ENCODE peak calls at places on chromosomes 13 and 19, in five cellular contexts. One of them, this sample, is unnamed.

GRCh38 chr13:48038763-48039162 is 1.2 kb downstream of the NUDT15 start:
- ATAC-seq in Panc1: no peak
- ATAC-seq in activated CD8-positive, alpha-beta memory T cell treated with anti-CD3 and anti-CD28 coated beads, Interleukin-2, amount 10 ng/mL, durations not matched to agents 7 days and 5 days: no peak
- ATAC-seq in stimulated activated naive CD8-positive, alpha-beta T cell treated with anti-CD3 and anti-CD28 coated beads, Interleukin-15, Interleukin-2, amounts not matched to agents 100 U/mL and 50 U/mL, for 24 hours: no peak
- ATAC-seq in activated CD4-positive, alpha-beta T cell treated with anti-CD3 and anti-CD28 coated beads for 36 hours: no peak
- ATAC-seq in this sample: no peak

GRCh38 chr13:80361883-80362327 is 21.0 kb upstream of the SPRY2 start:
- ATAC-seq in Panc1: peak; percentile 79
- ATAC-seq in activated CD8-positive, alpha-beta memory T cell treated with anti-CD3 and anti-CD28 coated beads, Interleukin-2, amount 10 ng/mL, durations not matched to agents 7 days and 5 days: peak; percentile 42
- ATAC-seq in stimulated activated naive CD8-positive, alpha-beta T cell treated with anti-CD3 and anti-CD28 coated beads, Interleukin-15, Interleukin-2, amounts not matched to agents 100 U/mL and 50 U/mL, for 24 hours: no peak
- ATAC-seq in activated CD4-positive, alpha-beta T cell treated with anti-CD3 and anti-CD28 coated beads for 36 hours: peak; percentile 49
- ATAC-seq in this sample: no peak

GRCh38 chr19:58150328-58150921 is at the start of gene ZNF329:
- ATAC-seq in Panc1: peak; percentile 94
- ATAC-seq in activated CD8-positive, alpha-beta memory T cell treated with anti-CD3 and anti-CD28 coated beads, Interleukin-2, amount 10 ng/mL, durations not matched to agents 7 days and 5 days: peak; percentile 81
- ATAC-seq in stimulated activated naive CD8-positive, alpha-beta T cell treated with anti-CD3 and anti-CD28 coated beads, Interleukin-15, Interleukin-2, amounts not matched to agents 100 U/mL and 50 U/mL, for 24 hours: peak; percentile 72
- ATAC-seq in activated CD4-positive, alpha-beta T cell treated with anti-CD3 and anti-CD28 coated beads for 36 hours: peak; percentile 74
- ATAC-seq in this sample: peak; percentile 74

GRCh38 chr19:36152886-36153525 is 759 bp upstream of the COX7A1 start:
- ATAC-seq in Panc1: no peak
- ATAC-seq in activated CD8-positive, alpha-beta memory T cell treated with anti-CD3 and anti-CD28 coated beads, Interleukin-2, amount 10 ng/mL, durations not matched to agents 7 days and 5 days: no peak
- ATAC-seq in stimulated activated naive CD8-positive, alpha-beta T cell treated with anti-CD3 and anti-CD28 coated beads, Interleukin-15, Interleukin-2, amounts not matched to agents 100 U/mL and 50 U/mL, for 24 hours: no peak
- ATAC-seq in activated CD4-positive, alpha-beta T cell treated with anti-CD3 and anti-CD28 coated beads for 36 hours: no peak
- ATAC-seq in this sample: no peak

GRCh38 chr19:33254245-33254824 is 28.7 kb upstream of the SLC7A10 start:
- ATAC-seq in Panc1: no peak
- ATAC-seq in activated CD8-positive, alpha-beta memory T cell treated with anti-CD3 and anti-CD28 coated beads, Interleukin-2, amount 10 ng/mL, durations not matched to agents 7 days and 5 days: no peak
- ATAC-seq in stimulated activated naive CD8-positive, alpha-beta T cell treated with anti-CD3 and anti-CD28 coated beads, Interleukin-15, Interleukin-2, amounts not matched to agents 100 U/mL and 50 U/mL, for 24 hours: no peak
- ATAC-seq in activated CD4-positive, alpha-beta T cell treated with anti-CD3 and anti-CD28 coated beads for 36 hours: no peak
- ATAC-seq in this sample: no peak

GRCh38 chr13:20429682-20430081 is 96.0 kb downstream of the CRYL1 start:
- ATAC-seq in Panc1: no peak
- ATAC-seq in activated CD8-positive, alpha-beta memory T cell treated with anti-CD3 and anti-CD28 coated beads, Interleukin-2, amount 10 ng/mL, durations not matched to agents 7 days and 5 days: no peak
- ATAC-seq in stimulated activated naive CD8-positive, alpha-beta T cell treated with anti-CD3 and anti-CD28 coated beads, Interleukin-15, Interleukin-2, amounts not matched to agents 100 U/mL and 50 U/mL, for 24 hours: no peak
- ATAC-seq in activated CD4-positive, alpha-beta T cell treated with anti-CD3 and anti-CD28 coated beads for 36 hours: no peak
- ATAC-seq in this sample: no peak

GRCh38 chr13:29569253-29570057 is 26.0 kb downstream of the SLC7A1 start:
- ATAC-seq in Panc1: no peak
- ATAC-seq in activated CD8-positive, alpha-beta memory T cell treated with anti-CD3 and anti-CD28 coated beads, Interleukin-2, amount 10 ng/mL, durations not matched to agents 7 days and 5 days: no peak
- ATAC-seq in stimulated activated naive CD8-positive, alpha-beta T cell treated with anti-CD3 and anti-CD28 coated beads, Interleukin-15, Interleukin-2, amounts not matched to agents 100 U/mL and 50 U/mL, for 24 hours: no peak
- ATAC-seq in activated CD4-positive, alpha-beta T cell treated with anti-CD3 and anti-CD28 coated beads for 36 hours: no peak
- ATAC-seq in this sample: no peak

GRCh38 chr13:114146629-114147028 is 14.2 kb upstream of the RASA3 start:
- ATAC-seq in Panc1: peak; percentile 75
- ATAC-seq in activated CD8-positive, alpha-beta memory T cell treated with anti-CD3 and anti-CD28 coated beads, Interleukin-2, amount 10 ng/mL, durations not matched to agents 7 days and 5 days: no peak
- ATAC-seq in stimulated activated naive CD8-positive, alpha-beta T cell treated with anti-CD3 and anti-CD28 coated beads, Interleukin-15, Interleukin-2, amounts not matched to agents 100 U/mL and 50 U/mL, for 24 hours: no peak
- ATAC-seq in activated CD4-positive, alpha-beta T cell treated with anti-CD3 and anti-CD28 coated beads for 36 hours: no peak
- ATAC-seq in this sample: no peak

GRCh38 chr13:35554972-35555623 is 78.6 kb upstream of the MAB21L1 start:
- ATAC-seq in Panc1: no peak
- ATAC-seq in activated CD8-positive, alpha-beta memory T cell treated with anti-CD3 and anti-CD28 coated beads, Interleukin-2, amount 10 ng/mL, durations not matched to agents 7 days and 5 days: no peak
- ATAC-seq in stimulated activated naive CD8-positive, alpha-beta T cell treated with anti-CD3 and anti-CD28 coated beads, Interleukin-15, Interleukin-2, amounts not matched to agents 100 U/mL and 50 U/mL, for 24 hours: no peak
- ATAC-seq in activated CD4-positive, alpha-beta T cell treated with anti-CD3 and anti-CD28 coated beads for 36 hours: no peak
- ATAC-seq in this sample: no peak

GRCh38 chr19:5667751-5668271 is 12.5 kb downstream of the MICOS13 start:
- ATAC-seq in Panc1: peak; percentile 30
- ATAC-seq in activated CD8-positive, alpha-beta memory T cell treated with anti-CD3 and anti-CD28 coated beads, Interleukin-2, amount 10 ng/mL, durations not matched to agents 7 days and 5 days: no peak
- ATAC-seq in stimulated activated naive CD8-positive, alpha-beta T cell treated with anti-CD3 and anti-CD28 coated beads, Interleukin-15, Interleukin-2, amounts not matched to agents 100 U/mL and 50 U/mL, for 24 hours: no peak
- ATAC-seq in activated CD4-positive, alpha-beta T cell treated with anti-CD3 and anti-CD28 coated beads for 36 hours: no peak
- ATAC-seq in this sample: no peak

GRCh38 chr19:15897026-15897737 is 692 bp downstream of the CYP4F2 start:
- ATAC-seq in Panc1: no peak
- ATAC-seq in activated CD8-positive, alpha-beta memory T cell treated with anti-CD3 and anti-CD28 coated beads, Interleukin-2, amount 10 ng/mL, durations not matched to agents 7 days and 5 days: no peak
- ATAC-seq in stimulated activated naive CD8-positive, alpha-beta T cell treated with anti-CD3 and anti-CD28 coated beads, Interleukin-15, Interleukin-2, amounts not matched to agents 100 U/mL and 50 U/mL, for 24 hours: no peak
- ATAC-seq in activated CD4-positive, alpha-beta T cell treated with anti-CD3 and anti-CD28 coated beads for 36 hours: no peak
- ATAC-seq in this sample: no peak

GRCh38 chr13:90890435-90890834 is 457.1 kb upstream of the MIR17HG start:
- ATAC-seq in Panc1: no peak
- ATAC-seq in activated CD8-positive, alpha-beta memory T cell treated with anti-CD3 and anti-CD28 coated beads, Interleukin-2, amount 10 ng/mL, durations not matched to agents 7 days and 5 days: no peak
- ATAC-seq in stimulated activated naive CD8-positive, alpha-beta T cell treated with anti-CD3 and anti-CD28 coated beads, Interleukin-15, Interleukin-2, amounts not matched to agents 100 U/mL and 50 U/mL, for 24 hours: no peak
- ATAC-seq in activated CD4-positive, alpha-beta T cell treated with anti-CD3 and anti-CD28 coated beads for 36 hours: no peak
- ATAC-seq in this sample: no peak

GRCh38 chr13:93151277-93151676 is 75.3 kb upstream of the GPC6 start:
- ATAC-seq in Panc1: no peak
- ATAC-seq in activated CD8-positive, alpha-beta memory T cell treated with anti-CD3 and anti-CD28 coated beads, Interleukin-2, amount 10 ng/mL, durations not matched to agents 7 days and 5 days: no peak
- ATAC-seq in stimulated activated naive CD8-positive, alpha-beta T cell treated with anti-CD3 and anti-CD28 coated beads, Interleukin-15, Interleukin-2, amounts not matched to agents 100 U/mL and 50 U/mL, for 24 hours: peak; percentile 81
- ATAC-seq in activated CD4-positive, alpha-beta T cell treated with anti-CD3 and anti-CD28 coated beads for 36 hours: peak; percentile 91
- ATAC-seq in this sample: peak; percentile 86

GRCh38 chr13:32622827-32623226 is 36.6 kb downstream of the PDS5B start:
- ATAC-seq in Panc1: no peak
- ATAC-seq in activated CD8-positive, alpha-beta memory T cell treated with anti-CD3 and anti-CD28 coated beads, Interleukin-2, amount 10 ng/mL, durations not matched to agents 7 days and 5 days: no peak
- ATAC-seq in stimulated activated naive CD8-positive, alpha-beta T cell treated with anti-CD3 and anti-CD28 coated beads, Interleukin-15, Interleukin-2, amounts not matched to agents 100 U/mL and 50 U/mL, for 24 hours: peak; percentile 92
- ATAC-seq in activated CD4-positive, alpha-beta T cell treated with anti-CD3 and anti-CD28 coated beads for 36 hours: peak; percentile 96
- ATAC-seq in this sample: peak; percentile 99

GRCh38 chr19:12708641-12709040 is 12.2 kb upstream of the FBXW9 start:
- ATAC-seq in Panc1: no peak
- ATAC-seq in activated CD8-positive, alpha-beta memory T cell treated with anti-CD3 and anti-CD28 coated beads, Interleukin-2, amount 10 ng/mL, durations not matched to agents 7 days and 5 days: no peak
- ATAC-seq in stimulated activated naive CD8-positive, alpha-beta T cell treated with anti-CD3 and anti-CD28 coated beads, Interleukin-15, Interleukin-2, amounts not matched to agents 100 U/mL and 50 U/mL, for 24 hours: no peak
- ATAC-seq in activated CD4-positive, alpha-beta T cell treated with anti-CD3 and anti-CD28 coated beads for 36 hours: no peak
- ATAC-seq in this sample: no peak

GRCh38 chr13:20297181-20297580 is 65.1 kb upstream of the GJB6 start:
- ATAC-seq in Panc1: no peak
- ATAC-seq in activated CD8-positive, alpha-beta memory T cell treated with anti-CD3 and anti-CD28 coated beads, Interleukin-2, amount 10 ng/mL, durations not matched to agents 7 days and 5 days: no peak
- ATAC-seq in stimulated activated naive CD8-positive, alpha-beta T cell treated with anti-CD3 and anti-CD28 coated beads, Interleukin-15, Interleukin-2, amounts not matched to agents 100 U/mL and 50 U/mL, for 24 hours: no peak
- ATAC-seq in activated CD4-positive, alpha-beta T cell treated with anti-CD3 and anti-CD28 coated beads for 36 hours: no peak
- ATAC-seq in this sample: no peak

GRCh38 chr19:10193666-10194499 is 870 bp downstream of the DNMT1 start:
- ATAC-seq in Panc1: peak; percentile 80
- ATAC-seq in activated CD8-positive, alpha-beta memory T cell treated with anti-CD3 and anti-CD28 coated beads, Interleukin-2, amount 10 ng/mL, durations not matched to agents 7 days and 5 days: no peak
- ATAC-seq in stimulated activated naive CD8-positive, alpha-beta T cell treated with anti-CD3 and anti-CD28 coated beads, Interleukin-15, Interleukin-2, amounts not matched to agents 100 U/mL and 50 U/mL, for 24 hours: no peak
- ATAC-seq in activated CD4-positive, alpha-beta T cell treated with anti-CD3 and anti-CD28 coated beads for 36 hours: no peak
- ATAC-seq in this sample: no peak

GRCh38 chr19:15104003-15104402 is 3.2 kb upstream of the SYDE1 start:
- ATAC-seq in Panc1: no peak
- ATAC-seq in activated CD8-positive, alpha-beta memory T cell treated with anti-CD3 and anti-CD28 coated beads, Interleukin-2, amount 10 ng/mL, durations not matched to agents 7 days and 5 days: no peak
- ATAC-seq in stimulated activated naive CD8-positive, alpha-beta T cell treated with anti-CD3 and anti-CD28 coated beads, Interleukin-15, Interleukin-2, amounts not matched to agents 100 U/mL and 50 U/mL, for 24 hours: no peak
- ATAC-seq in activated CD4-positive, alpha-beta T cell treated with anti-CD3 and anti-CD28 coated beads for 36 hours: no peak
- ATAC-seq in this sample: no peak

GRCh38 chr13:97302611-97303010 is 80.5 kb downstream of the MBNL2 start:
- ATAC-seq in Panc1: peak; percentile 27
- ATAC-seq in activated CD8-positive, alpha-beta memory T cell treated with anti-CD3 and anti-CD28 coated beads, Interleukin-2, amount 10 ng/mL, durations not matched to agents 7 days and 5 days: no peak
- ATAC-seq in stimulated activated naive CD8-positive, alpha-beta T cell treated with anti-CD3 and anti-CD28 coated beads, Interleukin-15, Interleukin-2, amounts not matched to agents 100 U/mL and 50 U/mL, for 24 hours: no peak
- ATAC-seq in activated CD4-positive, alpha-beta T cell treated with anti-CD3 and anti-CD28 coated beads for 36 hours: no peak
- ATAC-seq in this sample: no peak

GRCh38 chr19:55340784-55341147 is 1.1 kb downstream of the KMT5C start:
- ATAC-seq in Panc1: no peak
- ATAC-seq in activated CD8-positive, alpha-beta memory T cell treated with anti-CD3 and anti-CD28 coated beads, Interleukin-2, amount 10 ng/mL, durations not matched to agents 7 days and 5 days: no peak
- ATAC-seq in stimulated activated naive CD8-positive, alpha-beta T cell treated with anti-CD3 and anti-CD28 coated beads, Interleukin-15, Interleukin-2, amounts not matched to agents 100 U/mL and 50 U/mL, for 24 hours: no peak
- ATAC-seq in activated CD4-positive, alpha-beta T cell treated with anti-CD3 and anti-CD28 coated beads for 36 hours: no peak
- ATAC-seq in this sample: no peak

GRCh38 chr13:30159446-30159839 is 147.9 kb downstream of the KATNAL1 start:
- ATAC-seq in Panc1: no peak
- ATAC-seq in activated CD8-positive, alpha-beta memory T cell treated with anti-CD3 and anti-CD28 coated beads, Interleukin-2, amount 10 ng/mL, durations not matched to agents 7 days and 5 days: peak; percentile 84
- ATAC-seq in stimulated activated naive CD8-positive, alpha-beta T cell treated with anti-CD3 and anti-CD28 coated beads, Interleukin-15, Interleukin-2, amounts not matched to agents 100 U/mL and 50 U/mL, for 24 hours: peak; percentile 96
- ATAC-seq in activated CD4-positive, alpha-beta T cell treated with anti-CD3 and anti-CD28 coated beads for 36 hours: peak; percentile 95
- ATAC-seq in this sample: peak; percentile 96

GRCh38 chr13:74253161-74253560 is 119.0 kb upstream of the KLF12 start:
- ATAC-seq in Panc1: no peak
- ATAC-seq in activated CD8-positive, alpha-beta memory T cell treated with anti-CD3 and anti-CD28 coated beads, Interleukin-2, amount 10 ng/mL, durations not matched to agents 7 days and 5 days: peak; percentile 58
- ATAC-seq in stimulated activated naive CD8-positive, alpha-beta T cell treated with anti-CD3 and anti-CD28 coated beads, Interleukin-15, Interleukin-2, amounts not matched to agents 100 U/mL and 50 U/mL, for 24 hours: peak; percentile 38
- ATAC-seq in activated CD4-positive, alpha-beta T cell treated with anti-CD3 and anti-CD28 coated beads for 36 hours: no peak
- ATAC-seq in this sample: no peak